ENCODE peak calls at places on chromosome 16, in four cellular contexts. R, C, D and A are unnamed samples.
A peak's percentile ranks its signal among the peaks of the same experiment; 100 is the strongest.

GRCh38 chr16:75762746-75763145 is 36.5 kb upstream of the CPHXL start:
- DNase-seq in R (no peak), D (no peak), C (no peak), A (no peak)

GRCh38 chr16:69123894-69124293 is 8.5 kb downstream of the CHTF8 start:
- DNase-seq in R (peak; percentile 88), C (peak; percentile 70), D (no peak), A (peak; percentile 27)

GRCh38 chr16:997440-998051 is 16.0 kb downstream of the SOX8 start:
- DNase-seq in D (no peak), R (peak; percentile 60), C (no peak), A (no peak)

GRCh38 chr16:82639666-82640336 is 13.0 kb downstream of the CDH13 start:
- DNase-seq in D (no peak), C (peak; percentile 33), R (peak; percentile 66), A (peak; percentile 69)

GRCh38 chr16:27434141-27435051 is 32.4 kb downstream of the IL21R start:
- DNase-seq in R (no peak), C (no peak), D (no peak), A (peak; percentile 48)

GRCh38 chr16:73743665-73744496 is 552.7 kb upstream of the PSMD7 start:
- DNase-seq in C (peak; percentile 14), R (peak; percentile 12), D (no peak), A (no peak)

GRCh38 chr16:30658731-30659506 is 688 bp downstream of the FBRS start:
- DNase-seq in R (peak; percentile 99), D (no peak), C (peak; percentile 87), A (peak; percentile 88)

GRCh38 chr16:67949645-67950044 is 5.7 kb upstream of the LCAT start:
- DNase-seq in D (no peak), R (no peak), C (no peak), A (no peak)

GRCh38 chr16:83913234-83913633 is 14.3 kb downstream of the MLYCD start:
- DNase-seq in D (no peak), C (no peak), R (no peak), A (no peak)

GRCh38 chr16:80682435-80683070 is 121.8 kb downstream of the CDYL2 start:
- DNase-seq in C (no peak), D (no peak), R (no peak), A (no peak)

GRCh38 chr16:84791088-84791487 is 28.7 kb upstream of the CRISPLD2 start:
- DNase-seq in R (no peak), D (no peak), C (no peak), A (no peak)

GRCh38 chr16:27199747-27200146 is 3.6 kb upstream of the KDM8 start:
- DNase-seq in D (no peak), R (peak; percentile 63), C (no peak), A (no peak)

GRCh38 chr16:30948087-30948955 is 547 bp upstream of the ORAI3 start:
- DNase-seq in R (peak; percentile 99), D (no peak), C (peak; percentile 98), A (peak; percentile 87)

GRCh38 chr16:54462151-54462651 is 175.6 kb upstream of the IRX3 start:
- DNase-seq in C (no peak), D (no peak), R (no peak), A (no peak)

GRCh38 chr16:525520-526180 is 1.9 kb upstream of the CAPN15 start:
- DNase-seq in R (peak; percentile 58), D (peak; percentile 81), C (peak; percentile 58), A (no peak)

GRCh38 chr16:1984347-1985225 is 593 bp downstream of the GFER start:
- DNase-seq in R (no peak), D (no peak), C (no peak), A (no peak)

GRCh38 chr16:11542069-11542775 is 44.5 kb downstream of the LITAF start:
- DNase-seq in D (no peak), R (no peak), C (no peak), A (no peak)

GRCh38 chr16:48366165-48367093 is 18.8 kb downstream of the SIAH1 start:
- DNase-seq in C (peak; percentile 50), R (peak; percentile 78), D (peak; percentile 71), A (no peak)

GRCh38 chr16:50067290-50067853 is 1.6 kb downstream of the HEATR3 start:
- DNase-seq in C (no peak), D (no peak), R (peak; percentile 82), A (no peak)

GRCh38 chr16:60413969-60414368 is 1622.3 kb downstream of the CDH8 start:
- DNase-seq in D (no peak), R (no peak), C (no peak), A (no peak)

GRCh38 chr16:12423151-12423550 is 380.5 kb downstream of the CPPED1 start:
- DNase-seq in R (no peak), C (no peak), D (no peak), A (no peak)

GRCh38 chr16:30760577-30761426 is 1.1 kb downstream of the CFAP119 start:
- DNase-seq in D (no peak), R (no peak), C (no peak), A (no peak)

GRCh38 chr16:12901204-12901596 is 198 bp upstream of the SHISA9 start:
- DNase-seq in C (no peak), D (no peak), R (no peak), A (no peak)

GRCh38 chr16:72530434-72530833 is 358.5 kb upstream of the PMFBP1 start:
- DNase-seq in D (no peak), C (no peak), R (peak; percentile 87), A (no peak)

GRCh38 chr16:81693467-81694303 is 85.4 kb upstream of the PLCG2 start:
- DNase-seq in C (no peak), R (no peak), D (no peak), A (no peak)

GRCh38 chr16:81018496-81018895 is 11.5 kb downstream of the CENPN start:
- DNase-seq in D (no peak), R (no peak), C (no peak), A (no peak)

GRCh38 chr16:4800290-4801041 is 2.0 kb downstream of the ROGDI start:
- DNase-seq in R (no peak), D (no peak), C (peak; percentile 91), A (peak; percentile 86)

GRCh38 chr16:492211-492875 is 35.2 kb upstream of the CAPN15 start:
- DNase-seq in D (no peak), R (no peak), C (no peak), A (no peak)

GRCh38 chr16:69179255-69180010 is 7.5 kb upstream of the SNTB2 start:
- DNase-seq in D (no peak), R (peak; percentile 84), C (peak; percentile 93), A (no peak)

GRCh38 chr16:17555176-17555575 is 84.4 kb upstream of the XYLT1 start:
- DNase-seq in D (no peak), R (no peak), C (no peak), A (no peak)

GRCh38 chr16:50507397-50507796 is 40.8 kb upstream of the NKD1 start:
- DNase-seq in D (no peak), R (no peak), C (no peak), A (no peak)

GRCh38 chr16:48125888-48126287 is 29.9 kb downstream of the ABCC12 start:
- DNase-seq in C (no peak), D (no peak), R (no peak), A (no peak)

GRCh38 chr16:50368410-50369132 is at the start of gene BRD7:
- DNase-seq in C (peak; percentile 55), R (peak; percentile 82), D (no peak), A (peak; percentile 85)

GRCh38 chr16:19463468-19464315 is 46.0 kb downstream of the TMC5 start:
- DNase-seq in C (no peak), D (no peak), R (no peak), A (no peak)

GRCh38 chr16:64437706-64438329 is 684.0 kb downstream of the CDH11 start:
- DNase-seq in D (no peak), C (no peak), R (no peak), A (no peak)

GRCh38 chr16:89410794-89411309 is 79.5 kb downstream of the ANKRD11 start:
- DNase-seq in R (no peak), C (peak; percentile 65), D (no peak), A (peak; percentile 83)

GRCh38 chr16:3538222-3538621 is 37.4 kb downstream of the CLUAP1 start:
- DNase-seq in R (no peak), D (no peak), C (no peak), A (no peak)

GRCh38 chr16:3534126-3534525 is 33.3 kb downstream of the CLUAP1 start:
- DNase-seq in D (no peak), R (no peak), C (no peak), A (no peak)

GRCh38 chr16:3536271-3536671 is 35.5 kb downstream of the CLUAP1 start:
- DNase-seq in C (no peak), D (no peak), R (no peak), A (no peak)

GRCh38 chr16:3532741-3533140 is 31.9 kb downstream of the CLUAP1 start:
- DNase-seq in C (no peak), R (no peak), D (no peak), A (no peak)

GRCh38 chr16:3536851-3537250 is 36.0 kb downstream of the CLUAP1 start:
- DNase-seq in R (no peak), D (no peak), C (peak; percentile 23), A (no peak)
- H3K27ac ChIP-seq in R (no peak overlapping the region), D (no peak overlapping the region), C (no peak overlapping the region), A (no peak overlapping the region)

GRCh38 chr16:65837431-65837986 is 529.0 kb upstream of the CDH5 start:
- DNase-seq in C (no peak), R (peak; percentile 46), D (no peak), A (no peak)
- H3K27ac ChIP-seq in C (no peak overlapping the region), R (peak overlapping the region; percentile 38), D (no peak overlapping the region), A (no peak overlapping the region)

GRCh38 chr16:77574867-77575619 is 140.2 kb upstream of the ADAMTS18 start:
- DNase-seq in R (no peak), D (no peak), C (peak; percentile 23), A (no peak)
- H3K27ac ChIP-seq in R (no peak overlapping the region), D (peak overlapping the region; percentile 44), C (no peak overlapping the region), A (no peak overlapping the region)

GRCh38 chr16:52548261-52549010 is 1.5 kb upstream of the TOX3 start:
- DNase-seq in R (no peak), C (no peak), D (no peak), A (no peak)

GRCh38 chr16:52545544-52546262 is 1.2 kb downstream of the TOX3 start:
- DNase-seq in R (no peak), D (no peak), C (no peak), A (no peak)

GRCh38 chr16:52546291-52546941 is 527 bp downstream of the TOX3 start:
- DNase-seq in D (no peak), R (no peak), C (no peak), A (no peak)

GRCh38 chr16:52547834-52548215 is 882 bp upstream of the TOX3 start:
- DNase-seq in C (no peak), D (no peak), R (no peak), A (no peak)

DNA sequence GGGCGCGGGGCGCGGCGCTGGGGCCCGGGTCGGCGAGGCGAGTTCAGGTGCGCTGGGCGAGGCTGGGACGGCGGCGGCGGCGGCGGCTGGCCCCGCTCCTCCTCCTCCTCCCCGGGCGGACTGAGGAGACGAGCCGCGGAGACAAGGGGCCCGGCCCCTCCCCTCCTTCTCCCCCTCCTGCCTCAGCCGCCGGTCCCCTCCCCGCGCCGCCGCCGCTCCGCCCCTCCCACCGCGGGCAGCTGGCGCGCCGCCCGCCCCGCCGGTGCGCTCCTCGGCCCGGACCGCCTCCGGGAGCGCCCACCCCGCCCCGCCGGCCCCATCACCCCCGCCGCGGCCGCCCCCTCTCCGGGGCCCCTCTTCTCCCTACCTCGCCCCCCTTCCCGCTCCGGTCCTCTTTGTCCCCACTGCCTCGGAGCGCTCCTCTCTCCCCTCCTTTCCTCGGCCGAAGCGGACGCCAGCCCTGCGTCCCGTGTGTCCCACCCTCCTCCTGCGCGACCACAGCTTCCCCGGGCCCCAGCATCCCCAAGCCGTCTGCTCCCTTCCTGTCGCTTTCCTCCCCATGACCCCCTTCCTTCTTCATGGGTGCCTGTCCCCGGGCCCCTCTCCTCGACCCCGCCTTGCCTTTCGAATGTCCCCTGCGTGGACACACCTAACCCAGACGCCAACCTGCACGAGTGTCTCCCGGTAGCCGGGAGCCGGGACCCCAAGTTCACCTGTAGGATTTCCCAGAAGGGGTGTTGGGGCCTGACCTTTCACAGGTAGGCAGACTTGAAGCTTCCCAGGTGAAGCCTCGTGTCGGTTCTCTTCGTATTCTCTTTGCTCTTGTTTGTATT is at the start of gene TOX3:
- DNase-seq in D (no peak), R (peak; percentile 46), C (no peak), A (peak; percentile 65)
- H3K27ac ChIP-seq in D (no peak within 1 kb of the TSS), R (peak within 1 kb of the TSS; percentile 58), C (no peak within 1 kb of the TSS), A (no peak within 1 kb of the TSS)